ENCODE peak calls at places on chromosomes 1 and 21, in eight cellular contexts. E is BE2C, B is Panc1, Z is uterus, G is heart right ventricle, X is pancreas, F is astrocyte of the cerebellum, Q is cardiac fibroblast. R is an unnamed sample.

GRCh38 chr1:82565546-82565945 is 764.8 kb downstream of the ADGRL2 start:
- DNase-seq in E (no peak), X (no peak), B (peak), G (no peak), Q (peak), F (peak), Z (no peak), R (peak)

GRCh38 chr1:7561331-7561921 is 209.7 kb upstream of the VAMP3 start:
- DNase-seq in Q (no peak), F (no peak), Z (no peak), X (peak), B (no peak), E (peak), G (no peak), R (no peak)

GRCh38 chr1:230879781-230880180 is 11.5 kb upstream of the C1orf198 start:
- DNase-seq in X (no peak), Q (no peak), F (no peak), G (no peak), B (no peak), E (no peak), Z (no peak), R (no peak)

GRCh38 chr1:24694380-24694843 is 50.8 kb upstream of the CLIC4 start:
- DNase-seq in G (peak), F (no peak), Q (no peak), X (no peak), Z (no peak), B (no peak), E (peak), R (no peak)

GRCh38 chr1:168920456-168921094 is 185.9 kb upstream of the ATP1B1 start:
- DNase-seq in Z (peak), X (no peak), F (no peak), G (peak), B (peak), E (no peak), Q (peak), R (no peak)

GRCh38 chr1:147591246-147591891 is 50.1 kb downstream of the BCL9 start:
- DNase-seq in E (no peak), Z (no peak), Q (no peak), F (no peak), G (no peak), B (no peak), X (no peak), R (no peak)

GRCh38 chr1:162033445-162033844 is 9.8 kb upstream of the OLFML2B start:
- DNase-seq in Q (no peak), B (no peak), G (peak), F (no peak), Z (no peak), E (peak), X (no peak), R (no peak)

GRCh38 chr1:155940993-155941844 is at the start of gene RXFP4:
- DNase-seq in Z (no peak), E (peak), B (peak), Q (peak), G (no peak), X (no peak), F (no peak), R (no peak)

GRCh38 chr1:64476251-64476952 is 6.5 kb downstream of the CACHD1 start:
- DNase-seq in G (peak), E (no peak), Q (peak), X (no peak), F (no peak), Z (no peak), B (no peak), R (peak)

GRCh38 chr1:115429884-115430283 is 91.8 kb upstream of the NGF start:
- DNase-seq in Z (no peak), B (no peak), F (no peak), X (no peak), G (no peak), E (no peak), Q (peak), R (no peak)

GRCh38 chr1:229579101-229579651 is 20.7 kb upstream of the ABCB10 start:
- DNase-seq in Q (peak), Z (peak), B (no peak), X (no peak), E (peak), G (peak), F (no peak), R (no peak)

GRCh38 chr1:19457555-19457954 is 27.8 kb downstream of the CAPZB start:
- DNase-seq in X (no peak), Q (no peak), Z (no peak), E (no peak), G (no peak), B (no peak), F (no peak), R (no peak)

GRCh38 chr1:96010000-96010399 is 711.6 kb upstream of the PTBP2 start:
- DNase-seq in Q (no peak), B (no peak), F (no peak), G (no peak), X (no peak), Z (no peak), E (no peak), R (no peak)

GRCh38 chr1:168348146-168348709 is 67.6 kb downstream of the TBX19 start:
- DNase-seq in F (no peak), Q (peak), X (no peak), B (no peak), E (no peak), G (no peak), Z (no peak), R (no peak)

GRCh38 chr1:38246955-38247952 is 200.7 kb upstream of the POU3F1 start:
- DNase-seq in Z (no peak), Q (peak), E (no peak), B (no peak), F (no peak), X (no peak), G (no peak), R (no peak)

GRCh38 chr1:195745170-195746009 is 862.9 kb downstream of the KCNT2 start:
- DNase-seq in X (no peak), F (no peak), Z (no peak), E (no peak), B (no peak), G (no peak), Q (no peak), R (no peak)

GRCh38 chr1:151189638-151190445 is at the start of gene VPS72:
- DNase-seq in Q (peak), F (peak), Z (peak), B (no peak), E (peak), G (peak), X (peak), R (peak)

GRCh38 chr1:41661428-41662060 is 177.1 kb upstream of the EDN2 start:
- DNase-seq in F (no peak), G (no peak), X (no peak), Z (no peak), Q (no peak), B (no peak), E (no peak), R (no peak)

GRCh38 chr1:92408825-92409224 is 77.9 kb downstream of the GFI1 start:
- DNase-seq in F (peak), Z (no peak), E (no peak), Q (peak), X (no peak), G (no peak), B (no peak), R (peak)

GRCh38 chr1:155077758-155078495 is 710 bp upstream of the EFNA3 start:
- DNase-seq in Q (peak), X (no peak), E (no peak), B (no peak), G (no peak), Z (no peak), F (no peak), R (no peak)

GRCh38 chr1:10694274-10694632 is 102.2 kb downstream of the CASZ1 start:
- DNase-seq in Z (no peak), Q (peak), E (no peak), F (no peak), G (no peak), B (no peak), X (no peak), R (no peak)

GRCh38 chr1:230167419-230167852 is 100.4 kb downstream of the GALNT2 start:
- DNase-seq in G (no peak), Q (peak), Z (no peak), F (no peak), B (peak), X (no peak), E (peak), R (no peak)

GRCh38 chr1:186930248-186930647 is 101.5 kb downstream of the PLA2G4A start:
- DNase-seq in F (no peak), Z (no peak), Q (no peak), E (no peak), B (no peak), G (no peak), X (no peak), R (no peak)

GRCh38 chr1:33306061-33306460 is 14.8 kb downstream of the A3GALT2 start:
- DNase-seq in X (no peak), B (no peak), E (no peak), G (no peak), Z (no peak), Q (no peak), F (no peak), R (no peak)

GRCh38 chr21:31732891-31733520 is 1.1 kb upstream of the SCAF4 start:
- DNase-seq in Z (no peak), G (peak), F (no peak), Q (no peak), B (no peak), E (peak), X (peak), R (no peak)

GRCh38 chr1:240310226-240310925 is 218.7 kb downstream of the FMN2 start:
- DNase-seq in Z (no peak), F (peak), Q (peak), E (no peak), G (no peak), X (no peak), B (no peak), R (peak)

GRCh38 chr1:107147813-107148212 is 7.0 kb downstream of the NTNG1 start:
- DNase-seq in B (no peak), X (no peak), F (no peak), E (no peak), Z (no peak), G (no peak), Q (no peak), R (no peak)

GRCh38 chr1:160032165-160032827 is 506 bp upstream of the PIGM start:
- DNase-seq in B (no peak), G (no peak), X (no peak), Z (no peak), Q (peak), F (no peak), E (no peak), R (no peak)

GRCh38 chr1:78003882-78004718 is 639 bp upstream of the DNAJB4 start:
- DNase-seq in F (peak), B (peak), X (no peak), E (peak), Q (peak), Z (peak), G (peak), R (no peak)

GRCh38 chr1:20165522-20165951 is 20.4 kb upstream of the UBXN10 start:
- DNase-seq in X (no peak), G (no peak), E (no peak), Z (no peak), Q (peak), F (no peak), B (no peak), R (no peak)

GRCh38 chr1:3038113-3038551 is 16.9 kb downstream of the ACTRT2 start:
- DNase-seq in E (no peak), Q (no peak), Z (no peak), F (no peak), G (no peak), B (no peak), X (peak), R (no peak)

GRCh38 chr1:182515556-182515955 is 65.6 kb downstream of the RGSL1 start:
- DNase-seq in Q (no peak), B (no peak), Z (no peak), E (no peak), G (no peak), F (no peak), X (no peak), R (no peak)

GRCh38 chr1:226661965-226662364 is 77.1 kb downstream of the ITPKB start:
- DNase-seq in Q (no peak), B (no peak), G (no peak), E (peak), Z (no peak), F (no peak), X (no peak), R (no peak)

GRCh38 chr1:55685560-55685959 is 470.4 kb upstream of the USP24 start:
- DNase-seq in Z (no peak), Q (no peak), F (no peak), E (peak), B (no peak), X (no peak), G (no peak), R (no peak)

GRCh38 chr1:8863138-8863537 is 15.3 kb downstream of the ENO1 start:
- DNase-seq in G (no peak), Z (no peak), X (no peak), F (no peak), Q (no peak), B (no peak), E (no peak), R (no peak)

DNA sequence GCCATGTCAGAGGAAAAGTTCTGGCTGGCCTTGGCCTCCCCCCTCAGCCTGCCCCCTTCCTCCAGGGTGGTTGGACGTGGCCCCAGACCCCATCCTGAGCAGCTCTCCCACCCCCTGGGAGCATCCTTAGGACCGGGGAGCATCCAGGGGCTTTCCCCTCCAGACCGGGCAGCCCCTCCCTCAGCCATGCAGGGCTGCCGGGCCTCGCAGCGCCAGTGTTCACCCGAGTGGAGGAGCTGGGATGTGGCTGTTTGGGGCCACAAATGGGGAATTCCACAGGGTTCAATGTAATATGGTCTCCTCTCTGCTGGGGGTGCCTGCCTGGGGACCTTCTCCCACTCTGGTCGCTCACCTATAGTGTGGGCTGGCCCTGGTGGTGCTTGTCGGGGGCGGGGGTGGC is 4.2 kb upstream of the PFKL start:
- DNase-seq in X (peak), Z (no peak), B (no peak), Q (no peak), F (no peak), G (no peak), E (no peak), R (no peak)
- TF ChIP-seq CTCF in X (no peak), Z (no peak), B (no peak), Q (no peak), F (no peak), G (no peak), E (no peak), R (no peak)

GRCh38 chr1:51331206-51332100 is 1.1 kb upstream of the TTC39A start:
- DNase-seq in X (peak), G (peak), E (peak), Z (no peak), F (no peak), Q (peak), B (peak), R (peak)
- TF ChIP-seq CTCF in X (no peak), G (no peak), E (no peak), Z (no peak), F (no peak), Q (no peak), B (no peak), R (no peak)

GRCh38 chr1:172136925-172137324 is 283.6 kb upstream of the C1orf105 start:
- DNase-seq in B (no peak), Z (no peak), G (no peak), F (no peak), Q (peak), X (no peak), E (no peak), R (no peak)

GRCh38 chr1:172132836-172133235 is 287.6 kb upstream of the C1orf105 start:
- DNase-seq in Q (no peak), G (no peak), E (no peak), Z (no peak), X (no peak), B (no peak), F (no peak), R (no peak)

GRCh38 chr1:172134087-172134731 is 286.3 kb upstream of the C1orf105 start:
- DNase-seq in F (no peak), E (no peak), Q (peak), B (no peak), X (no peak), G (no peak), Z (no peak), R (no peak)

GRCh38 chr1:172135923-172136610 is 284.4 kb upstream of the C1orf105 start:
- DNase-seq in E (no peak), Q (peak), X (no peak), G (no peak), B (peak), F (peak), Z (no peak), R (peak)

DNA sequence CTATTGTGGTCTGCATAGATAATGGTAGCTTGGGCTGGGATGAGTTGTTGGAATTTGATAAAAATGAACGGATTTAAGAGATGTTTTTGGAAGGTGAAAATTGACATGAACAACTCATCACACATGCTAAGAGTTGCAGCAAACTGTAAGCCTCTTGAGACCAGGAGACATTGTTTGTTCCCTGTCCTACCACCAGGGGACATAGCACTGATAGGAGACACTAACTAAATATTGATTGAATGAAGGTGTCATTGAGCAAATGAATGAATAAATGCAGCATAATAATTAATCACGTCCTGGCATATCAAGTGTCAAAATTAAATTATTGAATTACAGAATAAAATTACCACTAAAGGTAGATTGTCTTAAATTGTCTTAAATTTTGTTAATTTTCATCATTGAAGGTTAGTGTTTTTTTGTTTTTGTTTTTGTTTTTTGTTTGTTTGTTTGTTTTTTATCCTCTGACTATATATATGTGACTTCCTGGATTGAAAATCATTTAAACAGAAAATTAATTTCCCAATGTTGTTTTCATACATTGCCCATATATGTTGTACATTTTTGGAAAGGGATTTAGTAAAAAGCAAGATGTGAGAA is 285.3 kb upstream of the C1orf105 start:
- DNase-seq in Z (no peak), E (no peak), X (no peak), F (no peak), Q (peak), G (no peak), B (no peak), R (no peak)
- TF ChIP-seq CTCF in Z (peak), E (peak), X (peak), F (peak), Q (peak), G (peak), B (peak), R (peak)

GRCh38 chr1:67771152-67771551 is 62.1 kb downstream of the GNG12 start:
- DNase-seq in F (no peak), G (no peak), B (no peak), E (no peak), Q (peak), X (peak), Z (no peak), R (peak)
- TF ChIP-seq CTCF in F (no peak), G (peak), B (peak), E (peak), Q (peak), X (no peak), Z (no peak), R (peak)

DNA sequence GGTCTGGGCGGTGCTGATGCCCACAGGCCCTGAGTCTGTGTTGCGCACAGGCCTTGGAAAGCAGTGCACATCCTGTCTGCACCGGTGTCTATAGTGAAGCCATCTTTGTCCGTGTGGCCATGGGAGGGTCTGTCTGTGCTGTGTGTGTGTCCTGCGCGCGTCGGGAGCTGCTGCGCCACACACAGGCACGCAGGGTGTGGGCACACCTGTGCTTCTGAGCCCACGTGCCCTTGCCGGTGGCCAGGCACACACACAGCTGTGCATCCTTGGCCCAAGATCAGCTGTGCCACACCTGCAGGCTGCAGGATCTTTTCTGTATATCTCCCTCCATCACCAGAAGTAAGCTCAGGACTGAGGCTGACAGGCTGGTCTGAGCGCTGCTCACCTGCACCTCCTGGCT is 3.2 kb upstream of the SAMD11 start:
- DNase-seq in Q (no peak), E (peak), F (no peak), Z (no peak), B (no peak), X (peak), G (no peak), R (no peak)
- TF ChIP-seq CTCF in Q (no peak), E (no peak), F (no peak), Z (no peak), B (no peak), X (no peak), G (no peak), R (no peak)

GRCh38 chr1:31393463-31393862 is 19.6 kb upstream of the SERINC2 start:
- DNase-seq in F (no peak), G (no peak), Q (no peak), B (no peak), E (no peak), X (no peak), Z (no peak), R (no peak)

GRCh38 chr1:31397360-31398095 is 15.5 kb upstream of the SERINC2 start:
- DNase-seq in E (no peak), B (no peak), Z (no peak), F (no peak), X (no peak), Q (peak), G (no peak), R (no peak)

GRCh38 chr1:31394628-31395193 is 18.3 kb upstream of the SERINC2 start:
- DNase-seq in G (peak), X (peak), E (peak), Q (peak), B (peak), Z (peak), F (no peak), R (no peak)

GRCh38 chr1:31398246-31398645 is 14.8 kb upstream of the SERINC2 start:
- DNase-seq in X (no peak), Q (no peak), B (no peak), E (no peak), G (no peak), Z (no peak), F (no peak), R (no peak)

DNA sequence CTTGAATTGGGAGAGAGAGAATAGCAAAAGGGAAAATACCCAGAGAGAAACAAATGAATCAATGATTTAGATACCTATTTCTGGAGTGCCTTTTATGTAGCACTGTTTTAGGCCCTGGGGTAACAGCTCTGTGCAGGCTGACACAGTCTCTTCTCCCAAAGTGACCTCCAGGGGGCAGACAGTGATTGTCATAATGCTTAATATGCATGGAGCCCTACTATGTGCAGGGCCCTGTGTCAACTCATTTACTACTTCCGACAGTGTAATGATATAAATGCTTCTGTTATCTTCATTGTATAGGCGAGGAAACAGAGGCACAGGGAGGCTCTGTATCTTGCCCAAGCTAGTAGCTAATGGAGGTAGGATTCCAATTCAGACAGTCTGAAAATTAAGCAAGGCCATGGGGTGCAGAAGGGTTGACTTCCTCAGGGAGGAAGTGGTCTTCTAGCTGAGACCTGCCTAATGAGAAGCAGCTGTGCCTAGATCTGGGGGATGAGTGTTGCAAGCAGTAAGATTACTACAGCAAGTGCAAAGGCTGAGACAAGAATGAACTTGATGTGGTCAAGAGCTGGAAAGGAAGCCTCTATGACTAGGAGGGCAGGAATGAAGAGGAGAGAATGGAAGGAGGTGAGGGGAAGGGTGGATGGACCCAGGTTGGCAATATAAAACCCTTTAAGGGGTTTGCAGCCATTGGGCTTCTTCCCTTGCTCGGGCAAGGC is 16.2 kb upstream of the SERINC2 start:
- DNase-seq in G (no peak), Z (no peak), Q (peak), F (no peak), B (no peak), X (no peak), E (no peak), R (no peak)
- TF ChIP-seq CTCF in G (no peak), Z (no peak), Q (peak), F (peak), B (no peak), X (no peak), E (no peak), R (peak)

GRCh38 chr1:184465489-184466146 is 78.8 kb downstream of the C1orf21 start:
- DNase-seq in F (no peak), G (no peak), Q (no peak), Z (no peak), E (no peak), X (no peak), B (no peak), R (no peak)
- TF ChIP-seq CTCF in F (no peak), G (peak), Q (no peak), Z (no peak), E (peak), X (no peak), B (peak), R (no peak)

GRCh38 chr1:59977075-59977410 is 50.5 kb upstream of the CYP2J2 start:
- DNase-seq in E (no peak), G (no peak), Q (no peak), X (no peak), F (no peak), Z (no peak), B (no peak), R (no peak)
- TF ChIP-seq CTCF in E (no peak), G (no peak), Q (no peak), X (no peak), F (no peak), Z (no peak), B (peak), R (no peak)

R was measured in retinal pigment epithelial cell.